ENCODE peak calls at places on chromosomes 2 and 18, in eight cellular contexts. N is fibroblast of mammary gland; D is substantia nigra; U is CD8-positive, alpha-beta T cell; I is CD4-positive, alpha-beta T cell; T is germinal center; K is OCI-LY7; H is hepatic stellate cell. M is an unnamed sample.

GRCh38 chr2:160963957-160964356 is 196.3 kb upstream of the TANK start:
- DNase-seq in N (peak; percentile 34), D (no peak), U (no peak), I (no peak), T (no peak), K (no peak), H (no peak), M (no peak)

GRCh38 chr2:143493339-143493738 is 364.1 kb downstream of the ARHGAP15 start:
- DNase-seq in N (no peak), D (no peak), U (no peak), I (no peak), T (no peak), K (no peak), H (no peak), M (no peak)

GRCh38 chr18:29184654-29185053 is 1007.7 kb upstream of the CDH2 start:
- DNase-seq in N (peak; percentile 59), D (no peak), U (no peak), I (no peak), T (no peak), K (no peak), H (no peak), M (no peak)

GRCh38 chr2:120597595-120598193 is 138.0 kb upstream of the GLI2 start:
- DNase-seq in N (peak; percentile 3), D (no peak), U (no peak), I (no peak), T (no peak), K (no peak), H (no peak), M (no peak)

GRCh38 chr2:54634012-54634411 is 89.5 kb upstream of the EML6 start:
- DNase-seq in N (no peak), D (no peak), U (no peak), I (no peak), T (no peak), K (peak; percentile 83), H (no peak), M (no peak)

GRCh38 chr2:172402184-172402583 is 25.2 kb upstream of the ITGA6 start:
- DNase-seq in N (no peak), D (no peak), U (no peak), I (no peak), T (no peak), K (no peak), H (no peak), M (no peak)

GRCh38 chr2:187210726-187211125 is 237.3 kb downstream of the CALCRL start:
- DNase-seq in N (no peak), D (no peak), U (no peak), I (no peak), T (no peak), K (no peak), H (no peak), M (no peak)

GRCh38 chr2:149540138-149540537 is 47.4 kb downstream of the MMADHC start:
- DNase-seq in N (no peak), D (no peak), U (no peak), I (no peak), T (no peak), K (no peak), H (no peak), M (no peak)

GRCh38 chr2:84781942-84782716 is 98.8 kb downstream of the TRABD2A start:
- DNase-seq in N (no peak), D (no peak), U (peak; percentile 68), I (peak; percentile 58), T (peak; percentile 48), K (peak; percentile 14), H (no peak), M (peak; percentile 31)

GRCh38 chr18:36297419-36298112 is at the start of gene FHOD3:
- DNase-seq in N (peak; percentile 38), D (peak; percentile 40), U (no peak), I (no peak), T (peak; percentile 60), K (no peak), H (peak; percentile 60), M (no peak)

GRCh38 chr2:233940376-233941276 is 23.5 kb downstream of the TRPM8 start:
- DNase-seq in N (no peak), D (no peak), U (no peak), I (no peak), T (no peak), K (no peak), H (no peak), M (no peak)